ENCODE peak calls at places on chromosomes 5 and 9, in eight cellular contexts. U, J, P, F, K, E, B and Z are unnamed samples.

GRCh38 chr5:86679529-86679928 is 61.8 kb downstream of the COX7C start:
- DNase-seq in U (no peak), J (no peak), P (peak; percentile 13), F (peak; percentile 11), K (peak; percentile 44), E (peak; percentile 55), B (no peak), Z (peak; percentile 7)

GRCh38 chr5:169805527-169805934 is 168.5 kb downstream of the DOCK2 start:
- DNase-seq in U (peak; percentile 45), J (no peak), P (no peak), F (peak; percentile 4), K (no peak), E (no peak), B (no peak), Z (no peak)

GRCh38 chr9:70177121-70177520 is 81.7 kb upstream of the SMC5 start:
- DNase-seq in U (no peak), J (no peak), P (no peak), F (no peak), K (peak; percentile 13), E (no peak), B (no peak), Z (no peak)

GRCh38 chr9:90198956-90199355 is 443.7 kb downstream of the DIRAS2 start:
- DNase-seq in U (no peak), J (no peak), P (no peak), F (no peak), K (no peak), E (no peak), B (no peak), Z (no peak)

GRCh38 chr9:131660466-131661405 is 79.1 kb downstream of the RAPGEF1 start:
- DNase-seq in U (peak; percentile 65), J (no peak), P (peak; percentile 43), F (no peak), K (no peak), E (no peak), B (no peak), Z (peak; percentile 69)

GRCh38 chr5:162052671-162053070 is 14.9 kb upstream of the GABRG2 start:
- DNase-seq in U (no peak), J (no peak), P (no peak), F (no peak), K (no peak), E (no peak), B (no peak), Z (no peak)

GRCh38 chr9:38226491-38226951 is 157.5 kb upstream of the SHB start:
- DNase-seq in U (peak; percentile 50), J (no peak), P (no peak), F (no peak), K (no peak), E (peak; percentile 75), B (no peak), Z (peak; percentile 73)

GRCh38 chr5:36442796-36443195 is 141.1 kb upstream of the RANBP3L start:
- DNase-seq in U (no peak), J (no peak), P (no peak), F (no peak), K (peak; percentile 81), E (no peak), B (no peak), Z (no peak)

GRCh38 chr5:170591055-170591454 is 87.2 kb downstream of the KCNIP1 start:
- DNase-seq in U (no peak), J (no peak), P (no peak), F (no peak), K (no peak), E (no peak), B (no peak), Z (no peak)

GRCh38 chr5:72013741-72014703 is 93.3 kb upstream of the MAP1B start:
- DNase-seq in U (no peak), J (no peak), P (no peak), F (no peak), K (no peak), E (peak; percentile 13), B (peak; percentile 22), Z (peak; percentile 19)

GRCh38 chr5:177132504-177133118 is 962 bp upstream of the NSD1 start:
- DNase-seq in U (peak; percentile 79), J (no peak), P (no peak), F (no peak), K (no peak), E (peak; percentile 84), B (peak; percentile 44), Z (peak; percentile 91)

GRCh38 chr5:154543380-154543779 is 65.4 kb upstream of the HAND1 start:
- DNase-seq in U (no peak), J (no peak), P (no peak), F (no peak), K (peak; percentile 24), E (no peak), B (no peak), Z (no peak)

GRCh38 chr5:143120460-143121134 is 282.9 kb downstream of the NR3C1 start:
- DNase-seq in U (no peak), J (no peak), P (no peak), F (no peak), K (no peak), E (no peak), B (no peak), Z (no peak)

GRCh38 chr9:133777871-133778270 is 39.7 kb upstream of the SARDH start:
- DNase-seq in U (no peak), J (no peak), P (no peak), F (no peak), K (no peak), E (no peak), B (no peak), Z (no peak)

GRCh38 chr9:13143281-13143680 is 136.2 kb downstream of the MPDZ start:
- DNase-seq in U (no peak), J (no peak), P (no peak), F (no peak), K (no peak), E (peak; percentile 2), B (no peak), Z (no peak)

GRCh38 chr5:166695311-166695710 is 1596.1 kb upstream of the WWC1 start:
- DNase-seq in U (no peak), J (no peak), P (no peak), F (no peak), K (no peak), E (no peak), B (no peak), Z (no peak)

GRCh38 chr5:137731201-137731600 is 4.7 kb downstream of the KLHL3 start:
- DNase-seq in U (no peak), J (no peak), P (no peak), F (no peak), K (no peak), E (no peak), B (no peak), Z (no peak)

GRCh38 chr5:158754018-158754514 is 345.6 kb downstream of the EBF1 start:
- DNase-seq in U (no peak), J (no peak), P (no peak), F (no peak), K (no peak), E (no peak), B (no peak), Z (no peak)

GRCh38 chr9:112487799-112488345 is 1.2 kb downstream of the KIAA1958 start:
- DNase-seq in U (no peak), J (no peak), P (no peak), F (no peak), K (peak; percentile 3), E (peak; percentile 36), B (no peak), Z (no peak)

GRCh38 chr9:135139366-135139965 is 52.0 kb downstream of the OLFM1 start:
- DNase-seq in U (no peak), J (no peak), P (no peak), F (no peak), K (no peak), E (peak; percentile 57), B (no peak), Z (peak; percentile 74)
- H3K27me3 ChIP-seq in U (no peaks in the 10 kb centered on the region), J (no peaks in the 10 kb centered on the region), P (no peaks in the 10 kb centered on the region), F (no peaks in the 10 kb centered on the region), K (no peaks in the 10 kb centered on the region), E (no peaks in the 10 kb centered on the region), B (no peaks in the 10 kb centered on the region), Z (no peaks in the 10 kb centered on the region)

DNA sequence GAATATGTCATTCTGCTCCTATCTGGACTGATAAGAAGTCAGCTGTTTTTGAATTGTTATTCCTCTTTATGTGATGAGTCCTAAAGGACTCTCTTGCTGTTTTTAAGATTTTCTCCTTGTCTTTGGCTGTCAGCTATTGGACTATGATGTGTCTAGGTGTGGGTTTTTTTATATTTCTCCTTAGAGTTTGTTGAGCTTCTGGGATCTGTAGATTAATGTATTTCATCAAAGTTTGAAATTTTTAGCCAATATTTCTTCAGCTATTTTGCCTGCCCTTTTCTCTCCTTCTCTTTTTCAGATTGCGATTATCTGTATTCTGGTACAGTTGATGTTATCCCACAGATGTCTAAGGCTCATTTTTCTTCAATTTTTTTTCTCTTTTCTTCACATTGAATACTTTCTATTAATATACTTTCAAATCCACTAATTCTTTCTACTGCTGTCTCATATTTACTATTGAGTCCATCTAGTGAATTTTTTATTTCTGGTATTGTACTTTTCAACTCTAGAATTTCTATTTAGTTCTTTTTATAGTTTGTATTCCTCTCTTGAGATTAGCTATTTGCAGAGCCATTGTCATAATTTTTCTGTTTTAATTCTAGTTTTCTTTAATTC is 31.1 kb downstream of the RPS23 start:
- DNase-seq in U (no peak), J (no peak), P (no peak), F (no peak), K (no peak), E (no peak), B (no peak), Z (no peak)
- H3K27me3 ChIP-seq in U (no peaks in the 10 kb centered on the region), J (no peaks in the 10 kb centered on the region), P (no peaks in the 10 kb centered on the region), F (no peaks in the 10 kb centered on the region), K (no peaks in the 10 kb centered on the region), E (no peaks in the 10 kb centered on the region), B (no peaks in the 10 kb centered on the region), Z (no peaks in the 10 kb centered on the region)

GRCh38 chr9:116336133-116336862 is 182.7 kb downstream of the PAPPA start:
- DNase-seq in U (no peak), J (no peak), P (no peak), F (no peak), K (no peak), E (no peak), B (no peak), Z (no peak)
- H3K27me3 ChIP-seq in U (peaks cover 65% of the 10 kb centered on the region), J (no peaks in the 10 kb centered on the region), P (peaks cover 51% of the 10 kb centered on the region), F (no peaks in the 10 kb centered on the region), K (peaks cover 4% of the 10 kb centered on the region), E (no peaks in the 10 kb centered on the region), B (no peaks in the 10 kb centered on the region), Z (peaks cover 67% of the 10 kb centered on the region)

GRCh38 chr5:95623706-95624105 is 3.8 kb downstream of the GPR150 start:
- DNase-seq in U (no peak), J (no peak), P (no peak), F (no peak), K (no peak), E (no peak), B (no peak), Z (no peak)
- H3K27me3 ChIP-seq in U (peaks cover 21% of the 10 kb centered on the region), J (no peaks in the 10 kb centered on the region), P (peaks cover 21% of the 10 kb centered on the region), F (no peaks in the 10 kb centered on the region), K (no peaks in the 10 kb centered on the region), E (peaks cover 18% of the 10 kb centered on the region), B (no peaks in the 10 kb centered on the region), Z (peaks cover 45% of the 10 kb centered on the region)